ENCODE peak calls at places on chromosomes 11 and 22, in five cellular contexts. T, X, H, M and Z are unnamed samples.

GRCh38 chr22:29225422-29226090 is 19.9 kb downstream of the EMID1 start:
- DNase-seq in T (no peak), X (no peak), H (no peak), M (peak), Z (no peak)

GRCh38 chr11:393219-394033 is 583 bp upstream of the PKP3 start:
- DNase-seq in T (no peak), X (peak), H (no peak), M (no peak), Z (no peak)

GRCh38 chr11:19658344-19658743 is 54.3 kb upstream of the NAV2 start:
- DNase-seq in T (no peak), X (no peak), H (no peak), M (no peak), Z (no peak)

GRCh38 chr11:27926469-27926868 is 181.5 kb downstream of the KIF18A start:
- DNase-seq in T (no peak), X (no peak), H (no peak), M (no peak), Z (no peak)

GRCh38 chr11:110433393-110434333 is 3.9 kb downstream of the FDX1 start:
- DNase-seq in T (no peak), X (no peak), H (no peak), M (no peak), Z (no peak)

GRCh38 chr22:24806663-24807001 is 621 bp downstream of the SGSM1 start:
- DNase-seq in T (no peak), X (no peak), H (no peak), M (no peak), Z (no peak)

GRCh38 chr11:23995891-23996290 is 501.0 kb upstream of the LUZP2 start:
- DNase-seq in T (no peak), X (no peak), H (no peak), M (no peak), Z (no peak)

GRCh38 chr11:244376-244775 is 7.6 kb downstream of the PSMD13 start:
- DNase-seq in T (no peak), X (no peak), H (no peak), M (no peak), Z (no peak)

GRCh38 chr22:44995715-44996114 is 14.1 kb downstream of the PHF21B start:
- DNase-seq in T (no peak), X (no peak), H (no peak), M (no peak), Z (no peak)